ENCODE peak calls at places on chromosome 19, in ten cellular contexts. One of them, this sample, is unnamed.

GRCh38 chr19:14497347-14497921 is 1.5 kb upstream of the GIPC1 start:
- DNase-seq in spleen: peak
- DNase-seq in endothelial cell of umbilical vein: peak
- DNase-seq in esophagus squamous epithelium: no peak
- DNase-seq in thyroid gland: no peak
- DNase-seq in lower leg skin: no peak
- DNase-seq in IMR-90: no peak
- DNase-seq in adrenal gland: peak
- DNase-seq in stomach: peak
- DNase-seq in H1: no peak
- DNase-seq in this sample: no peak

GRCh38 chr19:40739871-40740703 is 10.2 kb downstream of the ACTMAP start:
- DNase-seq in stomach: no peak
- DNase-seq in thyroid gland: no peak
- DNase-seq in IMR-90: no peak
- DNase-seq in H1: no peak
- DNase-seq in adrenal gland: no peak
- DNase-seq in esophagus squamous epithelium: no peak
- DNase-seq in endothelial cell of umbilical vein: no peak
- DNase-seq in lower leg skin: no peak
- DNase-seq in spleen: no peak
- DNase-seq in this sample: no peak

GRCh38 chr19:6779204-6779603 is 6.7 kb downstream of the VAV1 start:
- DNase-seq in stomach: no peak
- DNase-seq in H1: no peak
- DNase-seq in adrenal gland: no peak
- DNase-seq in esophagus squamous epithelium: no peak
- DNase-seq in thyroid gland: no peak
- DNase-seq in IMR-90: no peak
- DNase-seq in lower leg skin: no peak
- DNase-seq in spleen: no peak
- DNase-seq in endothelial cell of umbilical vein: no peak
- DNase-seq in this sample: no peak

GRCh38 chr19:42394751-42395150 is 4.7 kb upstream of the CNFN start:
- DNase-seq in H1: no peak
- DNase-seq in stomach: no peak
- DNase-seq in esophagus squamous epithelium: no peak
- DNase-seq in thyroid gland: no peak
- DNase-seq in spleen: no peak
- DNase-seq in lower leg skin: no peak
- DNase-seq in adrenal gland: no peak
- DNase-seq in endothelial cell of umbilical vein: no peak
- DNase-seq in IMR-90: peak
- DNase-seq in this sample: no peak

GRCh38 chr19:3055741-3056453 is 6.4 kb downstream of the TLE5 start:
- DNase-seq in esophagus squamous epithelium: no peak
- DNase-seq in stomach: peak
- DNase-seq in H1: no peak
- DNase-seq in endothelial cell of umbilical vein: no peak
- DNase-seq in adrenal gland: peak
- DNase-seq in thyroid gland: peak
- DNase-seq in IMR-90: no peak
- DNase-seq in lower leg skin: peak
- DNase-seq in spleen: no peak
- DNase-seq in this sample: peak

GRCh38 chr19:3986260-3987041 is 1.2 kb upstream of the EEF2 start:
- DNase-seq in stomach: peak
- DNase-seq in spleen: no peak
- DNase-seq in esophagus squamous epithelium: no peak
- DNase-seq in adrenal gland: peak
- DNase-seq in IMR-90: peak
- DNase-seq in lower leg skin: no peak
- DNase-seq in thyroid gland: peak
- DNase-seq in H1: no peak
- DNase-seq in endothelial cell of umbilical vein: peak
- DNase-seq in this sample: no peak

GRCh38 chr19:50772408-50773311 is 2.4 kb downstream of the GPR32 start:
- DNase-seq in adrenal gland: no peak
- DNase-seq in spleen: no peak
- DNase-seq in endothelial cell of umbilical vein: peak
- DNase-seq in thyroid gland: no peak
- DNase-seq in IMR-90: peak
- DNase-seq in esophagus squamous epithelium: no peak
- DNase-seq in stomach: no peak
- DNase-seq in lower leg skin: no peak
- DNase-seq in H1: no peak
- DNase-seq in this sample: no peak

GRCh38 chr19:37855098-37855497 is 51.3 kb downstream of the WDR87 start:
- DNase-seq in esophagus squamous epithelium: no peak
- DNase-seq in thyroid gland: peak
- DNase-seq in lower leg skin: no peak
- DNase-seq in stomach: no peak
- DNase-seq in spleen: no peak
- DNase-seq in H1: no peak
- DNase-seq in adrenal gland: no peak
- DNase-seq in IMR-90: peak
- DNase-seq in endothelial cell of umbilical vein: peak
- DNase-seq in this sample: peak

GRCh38 chr19:55449469-55449868 is 6.4 kb upstream of the SHISA7 start:
- DNase-seq in IMR-90: no peak
- DNase-seq in esophagus squamous epithelium: no peak
- DNase-seq in adrenal gland: no peak
- DNase-seq in H1: no peak
- DNase-seq in spleen: no peak
- DNase-seq in lower leg skin: no peak
- DNase-seq in stomach: no peak
- DNase-seq in thyroid gland: no peak
- DNase-seq in endothelial cell of umbilical vein: no peak
- DNase-seq in this sample: no peak

GRCh38 chr19:34120846-34121639 is 51.3 kb upstream of the LSM14A start:
- DNase-seq in adrenal gland: peak
- DNase-seq in spleen: no peak
- DNase-seq in thyroid gland: peak
- DNase-seq in IMR-90: peak
- DNase-seq in esophagus squamous epithelium: no peak
- DNase-seq in endothelial cell of umbilical vein: peak
- DNase-seq in H1: no peak
- DNase-seq in stomach: peak
- DNase-seq in lower leg skin: no peak
- DNase-seq in this sample: no peak

GRCh38 chr19:52778811-52779210 is 7.8 kb downstream of the ZNF600 start:
- DNase-seq in spleen: no peak
- DNase-seq in adrenal gland: no peak
- DNase-seq in stomach: no peak
- DNase-seq in endothelial cell of umbilical vein: no peak
- DNase-seq in esophagus squamous epithelium: no peak
- DNase-seq in IMR-90: peak
- DNase-seq in lower leg skin: no peak
- DNase-seq in H1: no peak
- DNase-seq in thyroid gland: no peak
- DNase-seq in this sample: no peak

GRCh38 chr19:48396871-48397176 is 3.4 kb downstream of the GRIN2D start:
- DNase-seq in endothelial cell of umbilical vein: no peak
- DNase-seq in lower leg skin: no peak
- DNase-seq in thyroid gland: no peak
- DNase-seq in spleen: no peak
- DNase-seq in stomach: no peak
- DNase-seq in H1: no peak
- DNase-seq in adrenal gland: no peak
- DNase-seq in IMR-90: no peak
- DNase-seq in esophagus squamous epithelium: no peak
- DNase-seq in this sample: no peak

GRCh38 chr19:48400018-48400742 is 6.7 kb downstream of the GRIN2D start:
- DNase-seq in IMR-90: peak
- DNase-seq in thyroid gland: peak
- DNase-seq in lower leg skin: no peak
- DNase-seq in stomach: peak
- DNase-seq in H1: peak
- DNase-seq in spleen: no peak
- DNase-seq in adrenal gland: peak
- DNase-seq in endothelial cell of umbilical vein: peak
- DNase-seq in esophagus squamous epithelium: no peak
- DNase-seq in this sample: no peak

GRCh38 chr19:48397263-48397635 is 3.8 kb downstream of the GRIN2D start:
- DNase-seq in thyroid gland: no peak
- DNase-seq in stomach: no peak
- DNase-seq in esophagus squamous epithelium: no peak
- DNase-seq in lower leg skin: no peak
- DNase-seq in adrenal gland: no peak
- DNase-seq in spleen: no peak
- DNase-seq in IMR-90: no peak
- DNase-seq in endothelial cell of umbilical vein: no peak
- DNase-seq in H1: no peak
- DNase-seq in this sample: no peak

GRCh38 chr19:48397636-48398328 is 4.3 kb downstream of the GRIN2D start:
- DNase-seq in H1: no peak
- DNase-seq in esophagus squamous epithelium: no peak
- DNase-seq in stomach: no peak
- DNase-seq in thyroid gland: no peak
- DNase-seq in IMR-90: no peak
- DNase-seq in adrenal gland: no peak
- DNase-seq in endothelial cell of umbilical vein: no peak
- DNase-seq in spleen: no peak
- DNase-seq in lower leg skin: no peak
- DNase-seq in this sample: no peak

GRCh38 chr19:48398329-48399235 is 5.1 kb downstream of the GRIN2D start:
- DNase-seq in lower leg skin: peak
- DNase-seq in H1: peak
- DNase-seq in stomach: peak
- DNase-seq in adrenal gland: peak
- DNase-seq in esophagus squamous epithelium: no peak
- DNase-seq in IMR-90: peak
- DNase-seq in endothelial cell of umbilical vein: peak
- DNase-seq in spleen: peak
- DNase-seq in thyroid gland: peak
- DNase-seq in this sample: peak
- TF ChIP-seq POLR2A in lower leg skin: no peak
- TF ChIP-seq POLR2A in H1: no peak
- TF ChIP-seq POLR2A in stomach: no peak
- TF ChIP-seq POLR2A in adrenal gland: no peak
- TF ChIP-seq POLR2A in esophagus squamous epithelium: no peak
- TF ChIP-seq POLR2A in IMR-90: no peak
- TF ChIP-seq POLR2A in endothelial cell of umbilical vein: no peak
- TF ChIP-seq POLR2A in spleen: no peak
- TF ChIP-seq POLR2A in thyroid gland: no peak
- TF ChIP-seq POLR2A in this sample: no peak

GRCh38 chr19:1400281-1401137 is 833 bp downstream of the GAMT start:
- DNase-seq in stomach: peak
- DNase-seq in adrenal gland: peak
- DNase-seq in H1: no peak
- DNase-seq in thyroid gland: peak
- DNase-seq in lower leg skin: no peak
- DNase-seq in endothelial cell of umbilical vein: no peak
- DNase-seq in esophagus squamous epithelium: no peak
- DNase-seq in spleen: no peak
- DNase-seq in IMR-90: no peak
- DNase-seq in this sample: no peak

GRCh38 chr19:1401889-1402217 is 511 bp upstream of the GAMT start:
- DNase-seq in adrenal gland: no peak
- DNase-seq in lower leg skin: no peak
- DNase-seq in esophagus squamous epithelium: no peak
- DNase-seq in spleen: no peak
- DNase-seq in thyroid gland: no peak
- DNase-seq in endothelial cell of umbilical vein: no peak
- DNase-seq in IMR-90: no peak
- DNase-seq in stomach: no peak
- DNase-seq in H1: no peak
- DNase-seq in this sample: no peak

GRCh38 chr19:1399745-1400144 is 1.6 kb downstream of the GAMT start:
- DNase-seq in stomach: no peak
- DNase-seq in thyroid gland: no peak
- DNase-seq in H1: no peak
- DNase-seq in esophagus squamous epithelium: no peak
- DNase-seq in lower leg skin: no peak
- DNase-seq in adrenal gland: no peak
- DNase-seq in IMR-90: no peak
- DNase-seq in spleen: no peak
- DNase-seq in endothelial cell of umbilical vein: no peak
- DNase-seq in this sample: no peak

GRCh38 chr19:1402411-1403070 is 1.2 kb upstream of the GAMT start:
- DNase-seq in IMR-90: no peak
- DNase-seq in endothelial cell of umbilical vein: no peak
- DNase-seq in lower leg skin: no peak
- DNase-seq in adrenal gland: no peak
- DNase-seq in esophagus squamous epithelium: no peak
- DNase-seq in spleen: no peak
- DNase-seq in thyroid gland: no peak
- DNase-seq in stomach: no peak
- DNase-seq in H1: no peak
- DNase-seq in this sample: peak

GRCh38 chr19:1401138-1401888 is at the start of gene GAMT:
- DNase-seq in spleen: peak
- DNase-seq in H1: no peak
- DNase-seq in esophagus squamous epithelium: no peak
- DNase-seq in endothelial cell of umbilical vein: peak
- DNase-seq in stomach: no peak
- DNase-seq in thyroid gland: peak
- DNase-seq in adrenal gland: no peak
- DNase-seq in lower leg skin: no peak
- DNase-seq in IMR-90: no peak
- DNase-seq in this sample: no peak
- H3K4me3 ChIP-seq in spleen: peak
- H3K4me3 ChIP-seq in H1: peak
- H3K4me3 ChIP-seq in esophagus squamous epithelium: peak
- H3K4me3 ChIP-seq in endothelial cell of umbilical vein: peak
- H3K4me3 ChIP-seq in stomach: peak
- H3K4me3 ChIP-seq in thyroid gland: peak
- H3K4me3 ChIP-seq in adrenal gland: no peak
- H3K4me3 ChIP-seq in lower leg skin: peak
- H3K4me3 ChIP-seq in IMR-90: peak
- H3K4me3 ChIP-seq in this sample: peak

GRCh38 chr19:47240996-47241918 is 10.3 kb upstream of the BBC3 start:
- DNase-seq in stomach: peak
- DNase-seq in adrenal gland: peak
- DNase-seq in endothelial cell of umbilical vein: peak
- DNase-seq in thyroid gland: peak
- DNase-seq in H1: peak
- DNase-seq in lower leg skin: peak
- DNase-seq in IMR-90: peak
- DNase-seq in spleen: peak
- DNase-seq in esophagus squamous epithelium: no peak
- DNase-seq in this sample: peak
- TF ChIP-seq POLR2A in stomach: no peak
- TF ChIP-seq POLR2A in adrenal gland: no peak
- TF ChIP-seq POLR2A in endothelial cell of umbilical vein: no peak
- TF ChIP-seq POLR2A in thyroid gland: no peak
- TF ChIP-seq POLR2A in H1: no peak
- TF ChIP-seq POLR2A in lower leg skin: no peak
- TF ChIP-seq POLR2A in IMR-90: no peak
- TF ChIP-seq POLR2A in spleen: no peak
- TF ChIP-seq POLR2A in esophagus squamous epithelium: no peak
- TF ChIP-seq POLR2A in this sample: no peak

DNA sequence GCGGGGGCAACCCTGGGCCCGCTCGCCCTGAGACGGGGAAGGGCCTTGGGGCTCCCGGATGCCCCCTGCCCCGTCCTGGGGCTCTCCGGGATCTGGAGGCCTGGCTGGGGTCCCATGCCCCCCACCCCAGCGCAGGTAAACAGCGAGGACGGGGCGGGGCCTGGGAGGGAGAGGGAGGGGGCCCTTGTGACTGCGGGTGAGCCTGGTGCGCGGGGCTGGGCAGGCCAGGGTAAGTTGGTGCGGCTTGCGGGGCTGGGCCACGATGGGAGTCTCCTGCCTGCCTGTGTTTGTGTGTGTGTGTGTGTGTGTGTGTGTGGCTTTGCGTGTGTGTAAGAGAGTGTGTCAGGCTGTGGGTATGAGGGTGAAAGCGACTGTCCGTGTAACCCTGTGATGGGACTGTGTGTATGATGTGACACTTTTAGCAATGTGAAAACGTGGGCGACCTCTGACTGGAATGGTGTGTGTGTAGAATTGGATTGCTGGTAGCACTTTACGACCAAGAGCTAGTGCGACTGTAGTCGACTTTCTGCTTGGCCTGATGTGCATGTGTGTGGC is 426 bp downstream of the KLC3 start:
- DNase-seq in H1: no peak
- DNase-seq in endothelial cell of umbilical vein: no peak
- DNase-seq in thyroid gland: peak
- DNase-seq in spleen: no peak
- DNase-seq in IMR-90: peak
- DNase-seq in lower leg skin: no peak
- DNase-seq in adrenal gland: no peak
- DNase-seq in esophagus squamous epithelium: no peak
- DNase-seq in stomach: no peak
- DNase-seq in this sample: no peak
- H3K4me3 ChIP-seq in H1: peak
- H3K4me3 ChIP-seq in endothelial cell of umbilical vein: no peak
- H3K4me3 ChIP-seq in thyroid gland: no peak
- H3K4me3 ChIP-seq in spleen: no peak
- H3K4me3 ChIP-seq in IMR-90: no peak
- H3K4me3 ChIP-seq in lower leg skin: peak
- H3K4me3 ChIP-seq in adrenal gland: no peak
- H3K4me3 ChIP-seq in esophagus squamous epithelium: peak
- H3K4me3 ChIP-seq in stomach: peak
- H3K4me3 ChIP-seq in this sample: no peak

This sample was measured in breast epithelium.